ENCODE peak calls at places on chromosomes 7 and 10, in ten cellular contexts. B, O, S, C, N, K, P, M, V and I are unnamed samples.

GRCh38 chr10:35685402-35685801 is 43.3 kb upstream of the FZD8 start:
- DNase-seq in P (no peak), B (no peak), K (no peak), S (no peak), M (no peak), C (no peak), V (no peak), N (no peak), O (peak; percentile 49), I (no peak)

GRCh38 chr10:122237326-122237725 is 33.8 kb upstream of the BTBD16 start:
- DNase-seq in S (no peak), C (no peak), K (no peak), O (no peak), M (no peak), B (no peak), V (no peak), N (no peak), P (no peak), I (no peak)

GRCh38 chr10:122181055-122181732 is 89.9 kb upstream of the BTBD16 start:
- DNase-seq in C (no peak), O (peak; percentile 23), P (no peak), V (no peak), N (no peak), K (peak; percentile 40), B (no peak), M (no peak), S (peak; percentile 47), I (no peak)

GRCh38 chr7:26990268-26990667 is 105.5 kb downstream of the HOXA1 start:
- DNase-seq in N (no peak), C (no peak), S (peak; percentile 24), P (no peak), V (no peak), M (no peak), B (no peak), K (no peak), O (no peak), I (no peak)

GRCh38 chr7:20407585-20408466 is 77.1 kb downstream of the ITGB8 start:
- DNase-seq in C (peak; percentile 48), M (no peak), O (peak; percentile 86), K (peak; percentile 3), V (no peak), S (peak; percentile 97), N (no peak), B (no peak), P (no peak), I (no peak)

GRCh38 chr7:35805876-35806275 is 5.0 kb downstream of the SEPTIN7 start:
- DNase-seq in O (no peak), C (no peak), N (no peak), V (no peak), K (no peak), P (no peak), S (no peak), M (no peak), B (no peak), I (no peak)

GRCh38 chr7:111329367-111330234 is 232.7 kb downstream of the IMMP2L start:
- DNase-seq in M (no peak), K (peak; percentile 48), O (no peak), S (no peak), V (no peak), N (no peak), B (no peak), C (no peak), P (no peak), I (no peak)

GRCh38 chr7:157684596-157685429 is 348.0 kb downstream of the DNAJB6 start:
- DNase-seq in B (no peak), O (no peak), M (no peak), V (no peak), P (no peak), S (no peak), C (no peak), K (no peak), N (no peak), I (peak; percentile 49)

GRCh38 chr7:23422384-23422783 is 47.9 kb downstream of the IGF2BP3 start:
- DNase-seq in P (no peak), O (no peak), N (no peak), M (no peak), B (no peak), S (no peak), K (no peak), V (no peak), C (no peak), I (no peak)

GRCh38 chr10:103504181-103504783 is 10.8 kb downstream of the NEURL1 start:
- DNase-seq in N (no peak), O (peak; percentile 98), B (no peak), P (no peak), V (no peak), S (peak; percentile 75), K (peak; percentile 48), C (no peak), M (no peak), I (no peak)